ENCODE peak calls at places on chromosomes 3 and 15, in four cellular contexts. F, M, O and R are unnamed samples.

GRCh38 chr3:38307599-38307998 is 25.5 kb downstream of the SLC22A14 start:
- DNase-seq in M (no peak), O (no peak), F (no peak), R (no peak)

GRCh38 chr3:155441026-155441425 is 147.5 kb upstream of the STRIT1 start:
- DNase-seq in M (no peak), F (no peak), O (no peak), R (no peak)

GRCh38 chr3:66797916-66798560 is 200.1 kb upstream of the KBTBD8 start:
- DNase-seq in O (no peak), M (no peak), F (peak), R (no peak)

GRCh38 chr3:48695113-48695753 is 9.5 kb upstream of the NCKIPSD start:
- DNase-seq in O (no peak), F (peak), M (no peak), R (no peak)

GRCh38 chr15:81292516-81293001 is 31.4 kb downstream of the STARD5 start:
- DNase-seq in M (no peak), F (no peak), O (no peak), R (no peak)

GRCh38 chr15:91844928-91845327 is 8.6 kb upstream of the SLCO3A1 start:
- DNase-seq in F (no peak), O (no peak), M (no peak), R (no peak)

GRCh38 chr15:66483131-66483566 is 14.4 kb downstream of the SNAPC5 start:
- DNase-seq in M (no peak), F (peak), O (no peak), R (no peak)

GRCh38 chr3:23888617-23889228 is 28.1 kb downstream of the NKIRAS1 start:
- DNase-seq in O (peak), F (peak), M (no peak), R (peak)

GRCh38 chr3:129599607-129600006 is 6.9 kb downstream of the PLXND1 start:
- DNase-seq in O (no peak), F (peak), M (no peak), R (no peak)

GRCh38 chr3:46663611-46664135 is 29.8 kb downstream of the ALS2CL start:
- DNase-seq in F (peak), O (peak), M (no peak), R (peak)

GRCh38 chr3:183189641-183190040 is 27.1 kb upstream of the LAMP3 start:
- DNase-seq in O (no peak), F (no peak), M (no peak), R (no peak)

GRCh38 chr3:194139085-194139976 is 3.4 kb downstream of the HES1 start:
- DNase-seq in M (no peak), F (peak), O (peak), R (peak)

GRCh38 chr15:101488300-101489164 is 975 bp downstream of the PCSK6 start:
- DNase-seq in F (no peak), O (no peak), M (no peak), R (no peak)

GRCh38 chr3:146473726-146474125 is 4.4 kb upstream of the PLSCR2 start:
- DNase-seq in M (no peak), F (no peak), O (no peak), R (no peak)

GRCh38 chr3:52774066-52774713 is 3.2 kb upstream of the ITIH1 start:
- DNase-seq in O (no peak), F (no peak), M (no peak), R (no peak)

GRCh38 chr15:77019476-77020331 is 24.8 kb downstream of the PSTPIP1 start:
- DNase-seq in F (peak), M (peak), O (no peak), R (no peak)

GRCh38 chr3:44396200-44397171 is 57.9 kb downstream of the TCAIM start:
- DNase-seq in M (no peak), O (no peak), F (no peak), R (no peak)

GRCh38 chr3:50502225-50502583 is 1.2 kb downstream of the CACNA2D2 start:
- DNase-seq in M (no peak), F (no peak), O (no peak), R (no peak)

GRCh38 chr15:51377038-51377761 is 35.7 kb downstream of the GLDN start:
- DNase-seq in M (no peak), O (no peak), F (peak), R (no peak)

GRCh38 chr15:40878785-40879184 is 4.8 kb upstream of the RHOV start:
- DNase-seq in O (no peak), M (peak), F (peak), R (peak)

GRCh38 chr3:66317750-66318366 is 97.1 kb downstream of the SLC25A26 start:
- DNase-seq in O (no peak), F (no peak), M (no peak), R (no peak)

GRCh38 chr15:80804970-80805495 is 25.9 kb downstream of the CEMIP start:
- DNase-seq in O (peak), F (no peak), M (no peak), R (peak)

GRCh38 chr3:69999191-70000027 is at the start of gene SAMMSON:
- DNase-seq in O (no peak), M (no peak), F (peak), R (no peak)

GRCh38 chr15:47505712-47506542 is 211.4 kb upstream of the SEMA6D start:
- DNase-seq in O (peak), M (no peak), F (peak), R (no peak)